ENCODE peak calls at places on chromosome 4, in seven cellular contexts. H, V, S, E, B, U and I are unnamed samples.

GRCh38 chr4:82842593-82842992 is 44.0 kb upstream of the SCD5 start:
- DNase-seq in B (no peak), E (no peak), H (no peak), U (no peak), V (no peak), S (no peak), I (no peak)

GRCh38 chr4:55087016-55087929 is 38.1 kb downstream of the KDR start:
- DNase-seq in V (no peak), E (no peak), S (no peak), H (no peak), B (no peak), U (no peak), I (no peak)

GRCh38 chr4:163350672-163351071 is 7.0 kb downstream of the NPY5R start:
- DNase-seq in S (no peak), E (no peak), V (no peak), U (no peak), B (no peak), H (no peak), I (no peak)

GRCh38 chr4:2395038-2395437 is 23.4 kb downstream of the ZFYVE28 start:
- DNase-seq in S (no peak), U (peak; percentile 17), V (no peak), H (no peak), B (no peak), E (no peak), I (no peak)

GRCh38 chr4:10074767-10075105 is 41.9 kb downstream of the WDR1 start:
- DNase-seq in U (peak; percentile 45), V (no peak), E (no peak), H (peak; percentile 60), S (peak; percentile 26), B (no peak), I (no peak)

GRCh38 chr4:12375805-12376204 is 947.1 kb upstream of the HS3ST1 start:
- DNase-seq in U (no peak), B (no peak), S (no peak), V (no peak), H (no peak), E (no peak), I (no peak)

GRCh38 chr4:80079255-80079923 is 6.4 kb upstream of the ANTXR2 start:
- DNase-seq in U (peak; percentile 80), H (no peak), S (no peak), V (no peak), E (no peak), B (no peak), I (no peak)

GRCh38 chr4:176587920-176588319 is 204.8 kb downstream of the VEGFC start:
- DNase-seq in E (no peak), U (no peak), H (peak; percentile 73), V (no peak), B (peak; percentile 86), S (no peak), I (no peak)

GRCh38 chr4:42519803-42520417 is 122.6 kb downstream of the SHISA3 start:
- DNase-seq in B (peak; percentile 13), S (peak; percentile 35), U (no peak), V (no peak), E (no peak), H (peak; percentile 62), I (peak; percentile 65)